ENCODE peak calls at places on chromosomes 4 and X, in six cellular contexts. Z is stimulated activated CD8-positive, alpha-beta memory T cell treated with anti-CD3 and anti-CD28 coated beads, Interleukin-15, amount 100 ng/mL, for 48 hours; C is activated CD4-positive, alpha-beta T cell treated with anti-CD3 and anti-CD28 coated beads for 24 hours; I is GM12864; E is NCI-H1092 treated with DMSO at 0.1 percent for 48 hours; J is NCI-H187. A is an unnamed sample.

GRCh38 chr4:28278676-28279075 is 1418.0 kb downstream of the STIM2 start:
- DNase-seq in Z (no peak), C (no peak), I (no peak), E (no peak), J (no peak), A (no peak)

GRCh38 chr4:27251788-27252187 is 391.1 kb downstream of the STIM2 start:
- DNase-seq in Z (no peak), C (no peak), I (no peak), E (no peak), J (no peak), A (no peak)

GRCh38 chr4:38058186-38058585 is 98.0 kb downstream of the PTTG2 start:
- DNase-seq in Z (no peak), C (no peak), I (no peak), E (no peak), J (peak), A (no peak)

GRCh38 chr4:149113804-149114430 is 671.7 kb upstream of the NR3C2 start:
- DNase-seq in Z (no peak), C (no peak), I (no peak), E (no peak), J (no peak), A (no peak)

GRCh38 chrX:120769576-120770341 is 105.9 kb downstream of the CT47B1 start:
- DNase-seq in Z (no peak), C (no peak), I (no peak), E (peak), J (no peak), A (no peak)

GRCh38 chr4:80309301-80310004 is 26.1 kb upstream of the CFAP299 start:
- DNase-seq in Z (no peak), C (no peak), I (no peak), E (no peak), J (no peak), A (no peak)

GRCh38 chrX:153400146-153401132 is 711 bp downstream of the PNMA6E start:
- DNase-seq in Z (peak), C (peak), I (peak), E (peak), J (no peak), A (no peak)

GRCh38 chrX:41145920-41146608 is 60.8 kb downstream of the USP9X start:
- DNase-seq in Z (no peak), C (no peak), I (no peak), E (no peak), J (no peak), A (no peak)